ENCODE peak calls at places on chromosome 18, in six cellular contexts. One of them, this sample, is unnamed.

GRCh38 chr18:26386002-26386401 is 159.8 kb downstream of the TAF4B start:
- DNase-seq in foreskin fibroblast: peak; percentile 93
- DNase-seq in vagina: no peak
- DNase-seq in progenitor cell of endocrine pancreas: no peak
- DNase-seq in AG04449: no peak
- DNase-seq in body of pancreas: no peak
- DNase-seq in this sample: no peak

GRCh38 chr18:41875094-41875780 is 79.8 kb upstream of the PIK3C3 start:
- DNase-seq in foreskin fibroblast: peak; percentile 55
- DNase-seq in vagina: no peak
- DNase-seq in progenitor cell of endocrine pancreas: no peak
- DNase-seq in AG04449: no peak
- DNase-seq in body of pancreas: no peak
- DNase-seq in this sample: no peak

GRCh38 chr18:31356025-31356424 is 20.6 kb upstream of the DSG4 start:
- DNase-seq in foreskin fibroblast: no peak
- DNase-seq in vagina: no peak
- DNase-seq in progenitor cell of endocrine pancreas: no peak
- DNase-seq in AG04449: no peak
- DNase-seq in body of pancreas: no peak
- DNase-seq in this sample: no peak

GRCh38 chr18:70673834-70674233 is 385.0 kb downstream of the SOCS6 start:
- DNase-seq in foreskin fibroblast: no peak
- DNase-seq in vagina: no peak
- DNase-seq in progenitor cell of endocrine pancreas: no peak
- DNase-seq in AG04449: no peak
- DNase-seq in body of pancreas: no peak
- DNase-seq in this sample: no peak

GRCh38 chr18:64332851-64333250 is 184.0 kb upstream of the LINC00305 start:
- DNase-seq in foreskin fibroblast: no peak
- DNase-seq in vagina: no peak
- DNase-seq in progenitor cell of endocrine pancreas: no peak
- DNase-seq in AG04449: no peak
- DNase-seq in body of pancreas: no peak
- DNase-seq in this sample: no peak

GRCh38 chr18:785242-785641 is 26.8 kb downstream of the YES1 start:
- DNase-seq in foreskin fibroblast: no peak
- DNase-seq in vagina: no peak
- DNase-seq in progenitor cell of endocrine pancreas: no peak
- DNase-seq in AG04449: no peak
- DNase-seq in body of pancreas: no peak
- DNase-seq in this sample: no peak

GRCh38 chr18:47113796-47114540 is 36.3 kb downstream of the HDHD2 start:
- DNase-seq in foreskin fibroblast: peak; percentile 47
- DNase-seq in vagina: no peak
- DNase-seq in progenitor cell of endocrine pancreas: no peak
- DNase-seq in AG04449: no peak
- DNase-seq in body of pancreas: no peak
- DNase-seq in this sample: no peak

GRCh38 chr18:58196164-58196563 is 152.1 kb downstream of the NEDD4L start:
- DNase-seq in foreskin fibroblast: no peak
- DNase-seq in vagina: no peak
- DNase-seq in progenitor cell of endocrine pancreas: no peak
- DNase-seq in AG04449: no peak
- DNase-seq in body of pancreas: no peak
- DNase-seq in this sample: no peak

GRCh38 chr18:9927392-9928063 is 13.7 kb downstream of the VAPA start:
- DNase-seq in foreskin fibroblast: no peak
- DNase-seq in vagina: no peak
- DNase-seq in progenitor cell of endocrine pancreas: no peak
- DNase-seq in AG04449: no peak
- DNase-seq in body of pancreas: no peak
- DNase-seq in this sample: no peak

GRCh38 chr18:10490401-10491289 is 35.2 kb upstream of the NAPG start:
- DNase-seq in foreskin fibroblast: no peak
- DNase-seq in vagina: no peak
- DNase-seq in progenitor cell of endocrine pancreas: no peak
- DNase-seq in AG04449: no peak
- DNase-seq in body of pancreas: peak; percentile 34
- DNase-seq in this sample: peak; percentile 72

GRCh38 chr18:9475643-9476580 is 599 bp downstream of the RALBP1 start:
- DNase-seq in foreskin fibroblast: peak; percentile 72
- DNase-seq in vagina: no peak
- DNase-seq in progenitor cell of endocrine pancreas: no peak
- DNase-seq in AG04449: no peak
- DNase-seq in body of pancreas: no peak
- DNase-seq in this sample: no peak

GRCh38 chr18:7950380-7951143 is 383.4 kb downstream of the PTPRM start:
- DNase-seq in foreskin fibroblast: peak; percentile 71
- DNase-seq in vagina: no peak
- DNase-seq in progenitor cell of endocrine pancreas: no peak
- DNase-seq in AG04449: no peak
- DNase-seq in body of pancreas: no peak
- DNase-seq in this sample: no peak

GRCh38 chr18:79884963-79885728 is 66.3 kb downstream of the SLC66A2 start:
- DNase-seq in foreskin fibroblast: no peak
- DNase-seq in vagina: no peak
- DNase-seq in progenitor cell of endocrine pancreas: no peak
- DNase-seq in AG04449: no peak
- DNase-seq in body of pancreas: no peak
- DNase-seq in this sample: no peak
- TF ChIP-seq CTCF in foreskin fibroblast: no peak
- TF ChIP-seq CTCF in vagina: no peak
- TF ChIP-seq CTCF in progenitor cell of endocrine pancreas: no peak
- TF ChIP-seq CTCF in AG04449: no peak
- TF ChIP-seq CTCF in body of pancreas: no peak
- TF ChIP-seq CTCF in this sample: no peak

GRCh38 chr18:66749475-66750035 is 145.7 kb upstream of the CDH19 start:
- DNase-seq in foreskin fibroblast: no peak
- DNase-seq in vagina: no peak
- DNase-seq in progenitor cell of endocrine pancreas: no peak
- DNase-seq in AG04449: no peak
- DNase-seq in body of pancreas: no peak
- DNase-seq in this sample: no peak

GRCh38 chr18:66754335-66754734 is 150.4 kb upstream of the CDH19 start:
- DNase-seq in foreskin fibroblast: no peak
- DNase-seq in vagina: no peak
- DNase-seq in progenitor cell of endocrine pancreas: no peak
- DNase-seq in AG04449: no peak
- DNase-seq in body of pancreas: no peak
- DNase-seq in this sample: no peak

GRCh38 chr18:66752733-66753132 is 148.8 kb upstream of the CDH19 start:
- DNase-seq in foreskin fibroblast: no peak
- DNase-seq in vagina: no peak
- DNase-seq in progenitor cell of endocrine pancreas: no peak
- DNase-seq in AG04449: no peak
- DNase-seq in body of pancreas: peak; percentile 17
- DNase-seq in this sample: no peak

GRCh38 chr18:66749030-66749429 is 145.1 kb upstream of the CDH19 start:
- DNase-seq in foreskin fibroblast: no peak
- DNase-seq in vagina: no peak
- DNase-seq in progenitor cell of endocrine pancreas: no peak
- DNase-seq in AG04449: no peak
- DNase-seq in body of pancreas: no peak
- DNase-seq in this sample: no peak
- TF ChIP-seq CTCF in foreskin fibroblast: no peak
- TF ChIP-seq CTCF in vagina: no peak
- TF ChIP-seq CTCF in progenitor cell of endocrine pancreas: no peak
- TF ChIP-seq CTCF in AG04449: no peak
- TF ChIP-seq CTCF in body of pancreas: peak; percentile 39
- TF ChIP-seq CTCF in this sample: no peak

GRCh38 chr18:76805221-76805620 is 17.1 kb upstream of the ZNF236 start:
- DNase-seq in foreskin fibroblast: peak; percentile 41
- DNase-seq in vagina: no peak
- DNase-seq in progenitor cell of endocrine pancreas: no peak
- DNase-seq in AG04449: no peak
- DNase-seq in body of pancreas: no peak
- DNase-seq in this sample: no peak
- TF ChIP-seq CTCF in foreskin fibroblast: peak; percentile 3
- TF ChIP-seq CTCF in vagina: no peak
- TF ChIP-seq CTCF in progenitor cell of endocrine pancreas: no peak
- TF ChIP-seq CTCF in AG04449: no peak
- TF ChIP-seq CTCF in body of pancreas: no peak
- TF ChIP-seq CTCF in this sample: no peak

DNA sequence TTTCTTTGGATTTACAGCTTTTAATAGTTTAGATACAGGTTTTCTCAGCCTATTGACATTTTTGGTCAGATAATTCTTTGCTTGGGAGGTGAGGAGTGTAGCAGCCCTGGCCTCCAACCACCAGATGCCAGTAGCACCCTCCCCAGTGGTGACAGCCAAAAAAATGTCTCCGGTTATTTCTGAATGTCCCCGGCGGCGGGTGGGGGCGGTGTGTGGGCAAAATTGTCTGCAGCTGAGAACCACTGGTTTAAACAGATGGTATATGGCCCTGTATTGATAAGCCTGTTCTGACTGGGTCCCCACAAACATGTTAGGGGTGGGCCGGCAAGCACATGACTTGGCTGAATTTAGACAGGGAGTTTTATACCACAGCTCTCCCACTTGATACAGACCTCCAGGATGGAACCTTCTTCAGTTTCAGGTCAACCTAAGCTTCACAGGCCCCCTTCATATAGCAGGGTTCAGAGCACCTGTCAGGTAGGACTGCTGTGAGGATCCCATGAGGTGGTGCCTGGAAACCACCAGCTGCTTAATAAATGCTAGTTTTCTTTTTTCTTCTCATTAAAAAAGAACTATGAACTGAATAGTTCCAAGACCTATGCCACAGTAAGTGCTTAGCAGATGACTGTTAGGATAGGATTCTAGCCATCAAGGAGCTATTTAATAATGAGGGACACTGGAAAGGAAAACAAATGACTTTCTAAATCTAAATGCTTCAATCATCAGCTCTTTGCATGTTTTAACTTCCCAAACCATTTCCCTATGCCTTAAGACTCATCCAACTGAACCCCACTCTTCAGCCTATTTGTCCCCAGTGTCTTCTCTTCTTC is 18.1 kb downstream of the LPIN2 start:
- DNase-seq in foreskin fibroblast: no peak
- DNase-seq in vagina: no peak
- DNase-seq in progenitor cell of endocrine pancreas: no peak
- DNase-seq in AG04449: no peak
- DNase-seq in body of pancreas: no peak
- DNase-seq in this sample: no peak
- TF ChIP-seq CTCF in foreskin fibroblast: no peak
- TF ChIP-seq CTCF in vagina: no peak
- TF ChIP-seq CTCF in progenitor cell of endocrine pancreas: peak; percentile 29
- TF ChIP-seq CTCF in AG04449: peak; percentile 10
- TF ChIP-seq CTCF in body of pancreas: peak; percentile 29
- TF ChIP-seq CTCF in this sample: peak; percentile 77

GRCh38 chr18:49892148-49892924 is 79.0 kb upstream of the ACAA2 start:
- DNase-seq in foreskin fibroblast: peak; percentile 9
- DNase-seq in vagina: no peak
- DNase-seq in progenitor cell of endocrine pancreas: no peak
- DNase-seq in AG04449: no peak
- DNase-seq in body of pancreas: no peak
- DNase-seq in this sample: no peak

GRCh38 chr18:49890041-49890440 is 76.7 kb upstream of the ACAA2 start:
- DNase-seq in foreskin fibroblast: no peak
- DNase-seq in vagina: no peak
- DNase-seq in progenitor cell of endocrine pancreas: no peak
- DNase-seq in AG04449: no peak
- DNase-seq in body of pancreas: no peak
- DNase-seq in this sample: no peak

GRCh38 chr18:49884465-49884864 is 71.1 kb upstream of the ACAA2 start:
- DNase-seq in foreskin fibroblast: no peak
- DNase-seq in vagina: no peak
- DNase-seq in progenitor cell of endocrine pancreas: no peak
- DNase-seq in AG04449: no peak
- DNase-seq in body of pancreas: no peak
- DNase-seq in this sample: no peak

GRCh38 chr18:49884959-49885358 is 71.6 kb upstream of the ACAA2 start:
- DNase-seq in foreskin fibroblast: no peak
- DNase-seq in vagina: no peak
- DNase-seq in progenitor cell of endocrine pancreas: no peak
- DNase-seq in AG04449: no peak
- DNase-seq in body of pancreas: no peak
- DNase-seq in this sample: no peak

DNA sequence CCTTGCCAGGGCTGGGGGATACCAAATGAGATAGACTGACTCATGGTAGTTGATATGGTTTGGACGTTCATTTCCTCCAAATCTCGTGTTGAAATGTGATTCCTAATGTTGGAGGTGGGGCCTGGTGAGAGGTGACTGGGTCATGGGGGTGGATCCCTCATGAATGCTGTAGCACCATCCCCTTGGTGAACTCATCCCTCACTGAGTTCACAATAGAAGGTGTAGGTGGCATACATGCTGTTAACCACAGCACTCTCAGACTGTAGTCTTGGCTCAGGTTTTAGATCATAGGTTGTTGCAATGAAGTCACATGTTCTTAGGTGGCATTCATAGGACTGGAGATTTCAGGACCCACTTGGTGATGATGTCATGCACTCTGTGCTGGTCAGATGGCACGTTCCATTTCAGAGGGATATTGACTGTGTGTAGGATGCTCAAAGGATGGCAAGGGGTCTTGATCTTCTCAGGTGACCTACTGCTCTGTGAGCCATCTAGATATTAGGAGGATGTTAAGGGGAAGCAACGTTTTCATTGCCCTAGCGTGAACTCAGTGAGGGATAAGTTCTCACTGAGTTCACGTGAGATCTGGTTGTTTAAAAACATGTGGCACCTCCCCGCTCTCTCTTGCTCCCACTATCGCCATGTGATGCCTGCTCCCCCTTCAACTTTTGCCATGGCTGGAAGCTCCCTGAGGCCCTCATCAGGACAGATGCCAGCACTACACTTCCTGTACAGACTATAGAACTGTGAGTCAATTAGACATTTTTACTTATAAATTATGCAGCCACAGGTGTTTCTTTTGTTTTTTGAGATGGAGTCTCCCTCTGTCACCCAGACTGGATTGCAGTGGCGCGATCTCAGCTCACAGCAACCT is 73.8 kb upstream of the ACAA2 start:
- DNase-seq in foreskin fibroblast: no peak
- DNase-seq in vagina: no peak
- DNase-seq in progenitor cell of endocrine pancreas: no peak
- DNase-seq in AG04449: no peak
- DNase-seq in body of pancreas: no peak
- DNase-seq in this sample: no peak
- TF ChIP-seq CTCF in foreskin fibroblast: no peak
- TF ChIP-seq CTCF in vagina: no peak
- TF ChIP-seq CTCF in progenitor cell of endocrine pancreas: peak; percentile 12
- TF ChIP-seq CTCF in AG04449: no peak
- TF ChIP-seq CTCF in body of pancreas: no peak
- TF ChIP-seq CTCF in this sample: no peak

This sample was measured in CD14-positive monocyte.